ENCODE peak calls at places on chromosomes 2 and 18, in four cellular contexts. One of them, this sample, is unnamed.

GRCh38 chr2:213016984-213017351 is 134.4 kb downstream of the IKZF2 start:
- DNase-seq in dorsolateral prefrontal cortex: no peak
- DNase-seq in thoracic aorta: no peak
- DNase-seq in lung: no peak
- DNase-seq in this sample: no peak

GRCh38 chr2:216710531-216711282 is 15.4 kb upstream of the IGFBP5 start:
- DNase-seq in dorsolateral prefrontal cortex: no peak
- DNase-seq in thoracic aorta: no peak
- DNase-seq in lung: no peak
- DNase-seq in this sample: no peak

GRCh38 chr2:100844514-100844913 is 24.6 kb downstream of the NPAS2 start:
- DNase-seq in dorsolateral prefrontal cortex: no peak
- DNase-seq in thoracic aorta: no peak
- DNase-seq in lung: no peak
- DNase-seq in this sample: no peak

GRCh38 chr2:203722411-203722810 is 16.0 kb downstream of the CD28 start:
- DNase-seq in dorsolateral prefrontal cortex: no peak
- DNase-seq in thoracic aorta: no peak
- DNase-seq in lung: no peak
- DNase-seq in this sample: no peak

GRCh38 chr2:165112133-165112573 is 91.7 kb downstream of the SCN3A start:
- DNase-seq in dorsolateral prefrontal cortex: no peak
- DNase-seq in thoracic aorta: no peak
- DNase-seq in lung: no peak
- DNase-seq in this sample: no peak

GRCh38 chr2:45241061-45241561 is 231.9 kb upstream of the SIX2 start:
- DNase-seq in dorsolateral prefrontal cortex: no peak
- DNase-seq in thoracic aorta: no peak
- DNase-seq in lung: peak
- DNase-seq in this sample: no peak

GRCh38 chr2:218881744-218882462 is 1.3 kb downstream of the WNT10A start:
- DNase-seq in dorsolateral prefrontal cortex: no peak
- DNase-seq in thoracic aorta: no peak
- DNase-seq in lung: no peak
- DNase-seq in this sample: no peak

GRCh38 chr2:85852979-85853498 is 35.8 kb downstream of the ST3GAL5 start:
- DNase-seq in dorsolateral prefrontal cortex: no peak
- DNase-seq in thoracic aorta: no peak
- DNase-seq in lung: no peak
- DNase-seq in this sample: no peak

GRCh38 chr2:7118606-7119503 is 201.6 kb downstream of the RNF144A start:
- DNase-seq in dorsolateral prefrontal cortex: no peak
- DNase-seq in thoracic aorta: no peak
- DNase-seq in lung: no peak
- DNase-seq in this sample: no peak

GRCh38 chr2:37415128-37415817 is 70.8 kb downstream of the QPCT start:
- DNase-seq in dorsolateral prefrontal cortex: no peak
- DNase-seq in thoracic aorta: no peak
- DNase-seq in lung: no peak
- DNase-seq in this sample: no peak
- TF ChIP-seq CTCF in dorsolateral prefrontal cortex: no peak
- TF ChIP-seq CTCF in thoracic aorta: no peak
- TF ChIP-seq CTCF in lung: no peak
- TF ChIP-seq CTCF in this sample: peak

DNA sequence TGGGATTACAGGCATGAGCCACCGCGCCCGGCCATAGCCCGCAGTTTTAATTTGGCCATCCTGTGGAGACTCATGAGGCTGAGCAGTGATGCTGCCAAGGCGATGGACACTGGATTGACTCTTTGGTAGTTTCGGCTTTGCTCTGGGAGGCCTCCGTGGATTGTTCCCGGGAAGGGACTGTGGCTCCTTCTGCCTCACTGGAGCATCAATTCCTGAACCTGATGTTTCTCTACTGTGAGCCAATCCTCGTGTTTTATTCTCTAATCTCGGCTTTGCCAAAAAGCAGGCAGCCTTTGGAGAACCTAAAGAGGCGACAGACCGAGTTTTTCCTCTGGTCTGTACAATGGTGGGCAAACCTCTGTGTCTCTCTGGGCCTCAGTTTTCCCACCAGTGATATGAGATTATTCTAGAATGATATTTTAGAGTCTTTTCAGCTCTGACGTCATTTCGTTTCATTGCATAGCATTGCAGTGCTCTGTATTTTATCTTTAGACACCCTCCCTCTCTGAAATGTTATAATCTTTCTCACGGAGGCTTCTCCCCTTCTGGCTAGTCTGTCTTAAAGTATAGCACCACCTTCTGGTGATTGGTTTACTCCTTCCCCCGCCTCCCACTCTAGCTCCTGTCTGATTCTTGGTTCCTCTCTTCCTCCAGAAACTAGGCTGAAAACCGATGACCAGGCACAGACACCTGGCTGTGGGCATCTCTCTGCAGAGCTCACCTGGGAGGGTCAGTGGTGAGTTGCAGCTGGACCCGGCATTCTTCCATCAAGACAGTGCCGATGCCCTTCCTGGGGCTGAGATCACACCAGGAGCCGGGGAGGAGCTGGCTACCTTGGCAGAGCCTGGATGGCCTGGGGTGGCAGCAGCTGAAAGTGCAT is 341.3 kb downstream of the MYCN start:
- DNase-seq in dorsolateral prefrontal cortex: no peak
- DNase-seq in thoracic aorta: no peak
- DNase-seq in lung: no peak
- DNase-seq in this sample: peak
- TF ChIP-seq CTCF in dorsolateral prefrontal cortex: peak
- TF ChIP-seq CTCF in thoracic aorta: no peak
- TF ChIP-seq CTCF in lung: peak
- TF ChIP-seq CTCF in this sample: peak

DNA sequence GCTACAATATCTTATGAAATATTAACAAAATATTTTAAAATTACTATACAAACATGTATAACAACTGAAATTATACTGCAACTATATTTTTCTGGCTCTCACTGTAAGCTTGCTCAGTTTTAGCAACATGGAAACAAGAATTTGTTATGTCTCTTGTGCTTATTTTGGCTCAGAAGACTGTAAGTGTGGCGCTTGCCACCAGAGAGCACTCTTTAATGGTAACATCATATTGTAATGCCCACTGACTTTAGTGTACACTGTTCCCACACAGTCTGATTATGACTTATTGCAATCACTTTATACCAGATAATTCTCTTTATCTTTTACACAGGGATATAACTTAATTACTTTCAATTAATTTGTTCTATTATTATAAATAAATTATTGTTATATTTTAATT is 1500.6 kb upstream of the TMEFF2 start:
- DNase-seq in dorsolateral prefrontal cortex: no peak
- DNase-seq in thoracic aorta: no peak
- DNase-seq in lung: no peak
- DNase-seq in this sample: no peak
- TF ChIP-seq CTCF in dorsolateral prefrontal cortex: no peak
- TF ChIP-seq CTCF in thoracic aorta: no peak
- TF ChIP-seq CTCF in lung: no peak
- TF ChIP-seq CTCF in this sample: peak

DNA sequence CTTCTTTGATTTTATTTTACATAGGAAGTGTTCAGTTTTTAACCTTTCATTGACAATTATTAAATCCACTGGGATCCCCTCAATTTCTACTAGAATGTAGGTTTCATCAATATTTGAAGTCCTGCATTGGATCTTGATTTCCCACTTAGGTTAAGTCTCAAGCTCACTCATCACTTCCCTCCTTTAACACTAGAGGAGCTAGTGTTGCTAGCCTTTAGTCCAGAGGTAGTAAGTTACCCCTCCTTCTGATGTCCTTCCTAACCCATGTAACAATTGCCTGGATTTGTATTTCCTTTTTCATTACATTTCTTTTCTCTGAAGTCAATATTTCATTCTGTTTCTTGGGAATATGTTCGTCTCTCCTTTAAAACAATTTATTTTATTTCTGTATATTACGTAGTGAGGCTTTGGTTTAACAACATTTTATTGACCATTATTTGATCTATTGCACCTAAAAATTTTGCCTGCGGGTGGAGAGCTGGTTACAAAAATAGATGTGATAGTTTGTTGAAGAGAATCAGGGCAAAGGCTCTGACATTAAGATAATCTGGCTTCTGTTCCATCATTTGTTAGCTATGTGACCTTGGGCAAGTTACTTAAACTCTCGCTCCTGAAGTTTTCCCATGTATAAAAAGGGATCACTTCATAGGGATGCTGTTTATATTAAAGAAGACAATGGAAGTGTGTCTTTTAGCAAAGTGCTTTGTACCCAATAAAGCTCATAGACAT is 833.0 kb downstream of the SLC4A3 start:
- DNase-seq in dorsolateral prefrontal cortex: no peak
- DNase-seq in thoracic aorta: no peak
- DNase-seq in lung: no peak
- DNase-seq in this sample: no peak
- TF ChIP-seq CTCF in dorsolateral prefrontal cortex: no peak
- TF ChIP-seq CTCF in thoracic aorta: no peak
- TF ChIP-seq CTCF in lung: no peak
- TF ChIP-seq CTCF in this sample: peak

GRCh38 chr2:39779926-39780325 is 868 bp upstream of the THUMPD2 start:
- DNase-seq in dorsolateral prefrontal cortex: no peak
- DNase-seq in thoracic aorta: no peak
- DNase-seq in lung: no peak
- DNase-seq in this sample: no peak

GRCh38 chr2:39778233-39778632 is 825 bp downstream of the THUMPD2 start:
- DNase-seq in dorsolateral prefrontal cortex: no peak
- DNase-seq in thoracic aorta: no peak
- DNase-seq in lung: no peak
- DNase-seq in this sample: no peak

GRCh38 chr2:39781697-39782096 is 2.6 kb upstream of the THUMPD2 start:
- DNase-seq in dorsolateral prefrontal cortex: no peak
- DNase-seq in thoracic aorta: no peak
- DNase-seq in lung: no peak
- DNase-seq in this sample: no peak

GRCh38 chr2:39780825-39781600 is 2.0 kb upstream of the THUMPD2 start:
- DNase-seq in dorsolateral prefrontal cortex: no peak
- DNase-seq in thoracic aorta: no peak
- DNase-seq in lung: no peak
- DNase-seq in this sample: no peak

GRCh38 chr2:39778775-39779751 is at the start of gene THUMPD2:
- DNase-seq in dorsolateral prefrontal cortex: peak
- DNase-seq in thoracic aorta: peak
- DNase-seq in lung: peak
- DNase-seq in this sample: peak
- TF ChIP-seq CTCF in dorsolateral prefrontal cortex: no peak
- TF ChIP-seq CTCF in thoracic aorta: no peak
- TF ChIP-seq CTCF in lung: no peak
- TF ChIP-seq CTCF in this sample: no peak

GRCh38 chr18:63844254-63844653 is 43.3 kb upstream of the SERPINB2 start:
- DNase-seq in dorsolateral prefrontal cortex: no peak
- DNase-seq in thoracic aorta: no peak
- DNase-seq in lung: no peak
- DNase-seq in this sample: no peak
- TF ChIP-seq CTCF in dorsolateral prefrontal cortex: peak
- TF ChIP-seq CTCF in thoracic aorta: no peak
- TF ChIP-seq CTCF in lung: peak
- TF ChIP-seq CTCF in this sample: peak

GRCh38 chr2:32248299-32248698 is 16.4 kb downstream of the NLRC4 start:
- DNase-seq in dorsolateral prefrontal cortex: no peak
- DNase-seq in thoracic aorta: no peak
- DNase-seq in lung: no peak
- DNase-seq in this sample: no peak
- TF ChIP-seq CTCF in dorsolateral prefrontal cortex: no peak
- TF ChIP-seq CTCF in thoracic aorta: no peak
- TF ChIP-seq CTCF in lung: no peak
- TF ChIP-seq CTCF in this sample: no peak

DNA sequence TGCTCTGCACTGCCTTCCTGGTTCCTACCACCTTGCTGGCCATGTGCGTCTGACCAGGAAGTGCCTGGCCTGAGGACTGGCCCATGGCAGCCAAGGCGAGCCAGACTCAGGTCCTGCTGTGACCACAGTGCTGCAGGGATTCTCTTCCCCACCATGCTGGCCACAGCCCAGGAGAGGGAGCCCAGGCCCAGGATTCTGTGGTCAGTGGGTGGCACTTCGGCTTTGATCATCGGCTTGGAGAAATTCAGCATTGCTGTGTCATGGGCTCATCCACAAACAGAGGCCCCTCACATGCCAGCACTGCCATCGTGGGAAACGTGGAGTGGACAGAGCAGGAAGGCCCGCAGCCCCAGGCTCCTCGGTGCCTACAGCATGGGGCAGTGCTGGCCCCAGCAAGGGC is 211.6 kb downstream of the SEPTIN10 start:
- DNase-seq in dorsolateral prefrontal cortex: no peak
- DNase-seq in thoracic aorta: no peak
- DNase-seq in lung: no peak
- DNase-seq in this sample: no peak
- TF ChIP-seq CTCF in dorsolateral prefrontal cortex: no peak
- TF ChIP-seq CTCF in thoracic aorta: no peak
- TF ChIP-seq CTCF in lung: no peak
- TF ChIP-seq CTCF in this sample: no peak

GRCh38 chr18:76251691-76252090 is 243.4 kb downstream of the ZNF516 start:
- DNase-seq in dorsolateral prefrontal cortex: no peak
- DNase-seq in thoracic aorta: no peak
- DNase-seq in lung: no peak
- DNase-seq in this sample: no peak

GRCh38 chr18:76246579-76246978 is 248.5 kb downstream of the ZNF516 start:
- DNase-seq in dorsolateral prefrontal cortex: no peak
- DNase-seq in thoracic aorta: no peak
- DNase-seq in lung: no peak
- DNase-seq in this sample: no peak
- TF ChIP-seq CTCF in dorsolateral prefrontal cortex: no peak
- TF ChIP-seq CTCF in thoracic aorta: no peak
- TF ChIP-seq CTCF in lung: no peak
- TF ChIP-seq CTCF in this sample: no peak

GRCh38 chr2:230068658-230069080 is at the start of gene SLC16A14:
- DNase-seq in dorsolateral prefrontal cortex: no peak
- DNase-seq in thoracic aorta: no peak
- DNase-seq in lung: no peak
- DNase-seq in this sample: no peak

GRCh38 chr2:230071421-230071820 is 2.7 kb upstream of the SLC16A14 start:
- DNase-seq in dorsolateral prefrontal cortex: no peak
- DNase-seq in thoracic aorta: no peak
- DNase-seq in lung: no peak
- DNase-seq in this sample: no peak

GRCh38 chr2:230069418-230069817 is 694 bp upstream of the SLC16A14 start:
- DNase-seq in dorsolateral prefrontal cortex: no peak
- DNase-seq in thoracic aorta: no peak
- DNase-seq in lung: no peak
- DNase-seq in this sample: no peak

GRCh38 chr2:230067990-230068657 is 600 bp downstream of the SLC16A14 start:
- DNase-seq in dorsolateral prefrontal cortex: peak
- DNase-seq in thoracic aorta: no peak
- DNase-seq in lung: no peak
- DNase-seq in this sample: no peak
- TF ChIP-seq CTCF in dorsolateral prefrontal cortex: no peak
- TF ChIP-seq CTCF in thoracic aorta: no peak
- TF ChIP-seq CTCF in lung: no peak
- TF ChIP-seq CTCF in this sample: no peak